ENCODE peak calls at places on chromosomes 1 and 21, in eight cellular contexts. E is cardiac muscle cell, M is right lobe of liver, T is right atrium auricular region, J is transverse colon, U is lung, V is iPS DF 6.9, A is spleen. H is an unnamed sample. For H3K4me1, the result is how much of the 10 kb centered on the place peaks cover.

GRCh38 chr1:157399984-157400382 is 152.3 kb downstream of the FCRL5 start:
- DNase-seq in E (no peak), M (no peak), T (no peak), J (no peak), U (no peak), V (no peak), A (no peak), H (no peak)

GRCh38 chr1:157948547-157949152 is 44.8 kb upstream of the KIRREL1 start:
- DNase-seq in E (peak), M (no peak), T (no peak), J (peak), U (no peak), V (peak), A (no peak), H (no peak)

GRCh38 chr1:243280571-243281129 is 24.8 kb downstream of the SDCCAG8 start:
- DNase-seq in E (no peak), M (no peak), T (no peak), J (no peak), U (no peak), V (no peak), A (no peak), H (no peak)

GRCh38 chr1:65147424-65148177 is 402 bp upstream of the AK4 start:
- DNase-seq in E (peak), M (peak), T (no peak), J (peak), U (no peak), V (no peak), A (peak), H (peak)

GRCh38 chr1:101357444-101357986 is 120.7 kb downstream of the S1PR1 start:
- DNase-seq in E (peak), M (peak), T (peak), J (peak), U (peak), V (peak), A (no peak), H (no peak)

GRCh38 chr1:47675047-47675675 is 237.3 kb downstream of the FOXD2 start:
- DNase-seq in E (no peak), M (peak), T (peak), J (no peak), U (peak), V (no peak), A (peak), H (peak)

GRCh38 chr1:61083014-61083798 is 845 bp downstream of the NFIA start:
- DNase-seq in E (peak), M (peak), T (no peak), J (peak), U (no peak), V (no peak), A (peak), H (no peak)

GRCh38 chr1:36912365-36912840 is 121.9 kb downstream of the GRIK3 start:
- DNase-seq in E (no peak), M (no peak), T (no peak), J (no peak), U (no peak), V (no peak), A (no peak), H (peak)

GRCh38 chr1:89112871-89113613 is 12.9 kb downstream of the GBP2 start:
- DNase-seq in E (no peak), M (no peak), T (no peak), J (no peak), U (no peak), V (no peak), A (no peak), H (no peak)

GRCh38 chr1:67735806-67736627 is 51.0 kb downstream of the GADD45A start:
- DNase-seq in E (no peak), M (peak), T (peak), J (peak), U (peak), V (no peak), A (peak), H (peak)

GRCh38 chr21:33948096-33948950 is 32.7 kb upstream of the ATP5PO start:
- DNase-seq in E (peak), M (no peak), T (no peak), J (peak), U (peak), V (peak), A (peak), H (peak)

GRCh38 chr1:160945079-160945478 is 9.5 kb downstream of the ITLN2 start:
- DNase-seq in E (no peak), M (no peak), T (no peak), J (no peak), U (no peak), V (no peak), A (no peak), H (no peak)

GRCh38 chr1:91830242-91831131 is 55.5 kb downstream of the TGFBR3 start:
- DNase-seq in E (no peak), M (peak), T (peak), J (peak), U (peak), V (no peak), A (no peak), H (peak)

GRCh38 chr1:35442737-35443136 is 114.5 kb downstream of the KIAA0319L start:
- DNase-seq in E (no peak), M (no peak), T (no peak), J (no peak), U (no peak), V (no peak), A (no peak), H (no peak)

GRCh38 chr1:226937940-226938725 is 2.0 kb upstream of the COQ8A start:
- DNase-seq in E (no peak), M (no peak), T (peak), J (no peak), U (no peak), V (no peak), A (no peak), H (no peak)

GRCh38 chr1:202149566-202149965 is 5.0 kb upstream of the ARL8A start:
- DNase-seq in E (no peak), M (no peak), T (no peak), J (no peak), U (no peak), V (no peak), A (no peak), H (no peak)

GRCh38 chr1:39255212-39255611 is 50.7 kb downstream of the MACF1 start:
- DNase-seq in E (no peak), M (no peak), T (no peak), J (no peak), U (no peak), V (no peak), A (no peak), H (no peak)

GRCh38 chr1:98406346-98407088 is 255.0 kb upstream of the SNX7 start:
- DNase-seq in E (no peak), M (no peak), T (no peak), J (no peak), U (no peak), V (no peak), A (no peak), H (no peak)

GRCh38 chr1:23960291-23960718 is 677 bp downstream of the PNRC2 start:
- DNase-seq in E (no peak), M (no peak), T (no peak), J (no peak), U (no peak), V (no peak), A (no peak), H (no peak)

GRCh38 chr1:223478606-223479005 is 85.4 kb downstream of the CCDC185 start:
- DNase-seq in E (no peak), M (no peak), T (no peak), J (no peak), U (no peak), V (no peak), A (no peak), H (no peak)

GRCh38 chr1:64248065-64248464 is 44.6 kb downstream of the UBE2U start:
- DNase-seq in E (no peak), M (no peak), T (no peak), J (no peak), U (no peak), V (no peak), A (no peak), H (no peak)

GRCh38 chr1:154221815-154222081 is 993 bp downstream of the UBAP2L start:
- DNase-seq in E (peak), M (no peak), T (no peak), J (no peak), U (no peak), V (no peak), A (no peak), H (no peak)

GRCh38 chr1:202266061-202266765 is 72.6 kb downstream of the LGR6 start:
- DNase-seq in E (no peak), M (peak), T (no peak), J (no peak), U (no peak), V (no peak), A (peak), H (peak)

GRCh38 chr1:30790850-30791778 is 33.5 kb upstream of the LAPTM5 start:
- DNase-seq in E (no peak), M (no peak), T (no peak), J (no peak), U (no peak), V (no peak), A (peak), H (no peak)

GRCh38 chr1:10838541-10838940 is 42.1 kb upstream of the CASZ1 start:
- DNase-seq in E (no peak), M (no peak), T (no peak), J (no peak), U (no peak), V (no peak), A (no peak), H (no peak)

GRCh38 chr1:42335809-42336518 is 929 bp upstream of the FOXJ3 start:
- DNase-seq in E (no peak), M (no peak), T (peak), J (no peak), U (peak), V (no peak), A (no peak), H (no peak)

GRCh38 chr1:234551032-234551378 is 59.0 kb downstream of the IRF2BP2 start:
- DNase-seq in E (no peak), M (no peak), T (peak), J (no peak), U (no peak), V (no peak), A (no peak), H (peak)

GRCh38 chr1:165858364-165858823 is 31.0 kb downstream of the UCK2 start:
- DNase-seq in E (no peak), M (peak), T (no peak), J (no peak), U (no peak), V (no peak), A (no peak), H (no peak)
- H3K4me1 ChIP-seq in E (under half), M (under half), T (under half), J (half or more), U (under half), V (under half), A (under half), H (under half)

GRCh38 chr1:25543106-25543424 is 341 bp upstream of the LDLRAP1 start:
- DNase-seq in E (no peak), M (no peak), T (no peak), J (no peak), U (no peak), V (no peak), A (no peak), H (no peak)
- H3K4me3 ChIP-seq in E (peak), M (peak), T (peak), J (peak), U (no peak), V (peak), A (peak), H (peak)

GRCh38 chr1:6588893-6589481 is 9.2 kb downstream of the ZBTB48 start:
- DNase-seq in E (no peak), M (no peak), T (no peak), J (no peak), U (no peak), V (no peak), A (no peak), H (no peak)
- H3K27ac ChIP-seq in E (peak), M (no peak), T (peak), J (no peak), U (no peak), V (no peak), A (no peak), H (peak)

GRCh38 chr1:69967245-69967766 is 238.1 kb downstream of the LRRC40 start:
- DNase-seq in E (no peak), M (no peak), T (no peak), J (no peak), U (no peak), V (no peak), A (no peak), H (no peak)
- H3K4me1 ChIP-seq in E (under half), M (under half), T (under half), J (under half), U (under half), V (under half), A (under half), H (under half)

DNA sequence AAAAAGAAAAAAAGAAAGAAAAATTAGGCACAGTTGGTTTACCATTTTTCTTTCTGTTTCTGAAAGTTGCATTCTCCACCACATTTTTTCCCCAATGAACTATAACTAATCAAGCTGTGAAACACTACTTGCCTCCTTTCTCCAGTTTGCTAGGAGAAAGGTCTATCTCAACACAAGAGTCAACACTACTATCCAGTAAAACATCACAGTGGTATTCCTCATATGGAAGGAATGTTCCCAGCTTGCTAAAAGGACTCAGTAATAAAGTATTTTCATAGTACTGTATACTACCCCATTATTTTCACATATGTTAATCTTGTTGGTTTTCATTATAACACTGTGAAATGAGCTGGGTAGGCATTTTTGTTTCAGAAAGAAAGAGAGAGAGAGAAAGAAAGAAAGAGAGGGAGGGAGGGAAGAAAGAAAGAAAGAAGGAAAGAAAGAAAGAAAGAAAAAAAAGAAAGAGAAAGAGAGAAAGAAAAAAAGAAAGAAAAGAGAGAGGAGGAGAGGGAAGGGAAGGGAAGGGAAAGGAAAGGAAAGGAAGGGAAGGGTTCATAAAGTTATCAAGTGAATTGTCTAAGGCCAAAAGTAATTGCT is 7.9 kb downstream of the PTGER3 start:
- DNase-seq in E (no peak), M (no peak), T (no peak), J (no peak), U (no peak), V (no peak), A (no peak), H (no peak)
- H3K4me3 ChIP-seq in E (no peak), M (no peak), T (no peak), J (no peak), U (no peak), V (no peak), A (no peak), H (no peak)

GRCh38 chr1:241215683-241216082 is 141.3 kb downstream of the RGS7 start:
- DNase-seq in E (no peak), M (no peak), T (no peak), J (no peak), U (no peak), V (no peak), A (no peak), H (no peak)

GRCh38 chr1:241213147-241213546 is 143.9 kb downstream of the RGS7 start:
- DNase-seq in E (no peak), M (no peak), T (no peak), J (no peak), U (no peak), V (no peak), A (no peak), H (no peak)

GRCh38 chr1:241215203-241215602 is 141.8 kb downstream of the RGS7 start:
- DNase-seq in E (no peak), M (no peak), T (no peak), J (no peak), U (no peak), V (no peak), A (no peak), H (no peak)

GRCh38 chr1:241208910-241209414 is 148.0 kb downstream of the RGS7 start:
- DNase-seq in E (no peak), M (no peak), T (no peak), J (no peak), U (no peak), V (no peak), A (no peak), H (no peak)

GRCh38 chr1:241212624-241213023 is 144.4 kb downstream of the RGS7 start:
- DNase-seq in E (no peak), M (no peak), T (no peak), J (no peak), U (no peak), V (no peak), A (no peak), H (no peak)
- H3K27ac ChIP-seq in E (no peak), M (no peak), T (no peak), J (no peak), U (no peak), V (no peak), A (no peak), H (no peak)

GRCh38 chr1:1867164-1867563 is 23.7 kb downstream of the GNB1 start:
- DNase-seq in E (no peak), M (no peak), T (no peak), J (no peak), U (no peak), V (no peak), A (no peak), H (no peak)

GRCh38 chr1:1861339-1861730 is 29.6 kb downstream of the GNB1 start:
- DNase-seq in E (no peak), M (no peak), T (no peak), J (no peak), U (no peak), V (no peak), A (no peak), H (no peak)

GRCh38 chr1:1858382-1859086 is 32.4 kb downstream of the GNB1 start:
- DNase-seq in E (peak), M (peak), T (peak), J (peak), U (peak), V (no peak), A (peak), H (peak)

GRCh38 chr1:1857096-1857703 is 33.7 kb downstream of the GNB1 start:
- DNase-seq in E (no peak), M (no peak), T (no peak), J (no peak), U (no peak), V (no peak), A (peak), H (no peak)

DNA sequence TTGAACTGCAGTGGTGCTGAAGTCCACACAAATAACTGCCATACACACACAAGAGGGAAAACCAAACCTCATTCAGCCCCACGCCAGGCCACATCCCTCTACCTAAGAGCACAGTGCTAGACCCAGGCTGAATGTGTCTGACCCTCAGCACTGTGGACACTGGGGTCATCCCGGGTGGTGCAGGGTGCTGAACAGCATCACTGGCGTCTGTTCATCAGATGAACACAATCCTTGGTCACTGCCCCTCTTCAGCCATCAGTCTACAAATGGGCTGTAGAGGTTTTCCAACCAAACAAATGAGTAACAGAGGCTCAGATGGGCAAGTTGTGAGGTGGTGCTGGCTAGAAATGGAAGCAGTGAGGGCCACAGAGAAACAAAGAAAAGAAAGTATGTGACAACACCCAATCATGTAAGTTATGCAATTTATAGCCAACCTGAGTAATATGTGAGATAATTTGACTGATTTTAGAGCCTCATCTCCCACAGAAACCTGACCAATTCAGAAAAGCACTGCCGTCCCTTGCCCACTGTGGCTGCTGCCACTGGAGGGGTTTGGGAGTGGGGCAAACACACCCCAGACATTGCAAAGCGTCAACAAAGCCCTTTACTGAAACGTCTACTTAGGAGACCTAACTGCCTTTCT is 27.9 kb downstream of the GNB1 start:
- DNase-seq in E (no peak), M (no peak), T (no peak), J (no peak), U (no peak), V (no peak), A (peak), H (no peak)
- H3K4me1 ChIP-seq in E (under half), M (under half), T (half or more), J (half or more), U (under half), V (under half), A (half or more), H (under half)

DNA sequence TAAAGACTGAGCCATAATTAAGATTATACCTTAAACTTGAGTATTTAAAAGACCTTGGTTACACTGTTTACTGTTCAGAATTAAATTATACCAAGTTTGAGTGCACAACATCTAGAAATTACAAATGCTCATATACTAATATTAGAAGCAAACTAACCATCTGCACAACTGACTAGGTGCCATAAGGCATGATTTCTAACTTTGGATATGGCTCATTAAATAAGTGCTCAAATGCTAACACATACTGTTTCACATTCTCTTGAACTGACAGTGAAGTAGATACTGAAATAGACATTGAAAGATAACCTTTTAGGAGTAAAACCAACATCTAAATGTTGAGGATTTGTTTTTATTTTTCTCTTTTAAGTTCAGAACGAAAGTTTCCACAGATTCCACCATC is 74.1 kb downstream of the PRKAA2 start:
- DNase-seq in E (no peak), M (no peak), T (no peak), J (no peak), U (no peak), V (no peak), A (no peak), H (no peak)
- H3K4me3 ChIP-seq in E (no peak), M (no peak), T (no peak), J (no peak), U (no peak), V (no peak), A (no peak), H (no peak)

GRCh38 chr1:151061704-151062103 is 1.5 kb downstream of the MLLT11 start:
- DNase-seq in E (no peak), M (no peak), T (no peak), J (no peak), U (no peak), V (no peak), A (no peak), H (no peak)
- H3K27ac ChIP-seq in E (peak), M (no peak), T (no peak), J (no peak), U (no peak), V (no peak), A (no peak), H (no peak)